ENCODE peak calls at places on chromosomes 1 and 21, in eight cellular contexts. One of them, this sample, is unnamed.

GRCh38 chr1:81505831-81506230 is 294.9 kb upstream of the ADGRL2 start:
- DNase-seq in lower lobe of right lung: no peak
- DNase-seq in PC-3: no peak
- DNase-seq in CD4-positive, alpha-beta T cell: no peak
- DNase-seq in CD8-positive, alpha-beta memory T cell: no peak
- DNase-seq in neuronal stem cell: no peak
- DNase-seq in prostate gland: no peak
- DNase-seq in esophagus muscularis mucosa: no peak
- DNase-seq in this sample: no peak

GRCh38 chr1:174075245-174075692 is 53.1 kb upstream of the RC3H1 start:
- DNase-seq in lower lobe of right lung: no peak
- DNase-seq in PC-3: no peak
- DNase-seq in CD4-positive, alpha-beta T cell: no peak
- DNase-seq in CD8-positive, alpha-beta memory T cell: no peak
- DNase-seq in neuronal stem cell: no peak
- DNase-seq in prostate gland: no peak
- DNase-seq in esophagus muscularis mucosa: no peak
- DNase-seq in this sample: no peak

GRCh38 chr1:210777914-210778313 is 356.0 kb downstream of the KCNH1 start:
- DNase-seq in lower lobe of right lung: no peak
- DNase-seq in PC-3: no peak
- DNase-seq in CD4-positive, alpha-beta T cell: no peak
- DNase-seq in CD8-positive, alpha-beta memory T cell: no peak
- DNase-seq in neuronal stem cell: no peak
- DNase-seq in prostate gland: no peak
- DNase-seq in esophagus muscularis mucosa: no peak
- DNase-seq in this sample: no peak

GRCh38 chr1:62906428-62906886 is 122.5 kb downstream of the ATG4C start:
- DNase-seq in lower lobe of right lung: no peak
- DNase-seq in PC-3: peak
- DNase-seq in CD4-positive, alpha-beta T cell: no peak
- DNase-seq in CD8-positive, alpha-beta memory T cell: no peak
- DNase-seq in neuronal stem cell: peak
- DNase-seq in prostate gland: no peak
- DNase-seq in esophagus muscularis mucosa: no peak
- DNase-seq in this sample: no peak

GRCh38 chr1:40825430-40825778 is 36.8 kb downstream of the CITED4 start:
- DNase-seq in lower lobe of right lung: no peak
- DNase-seq in PC-3: no peak
- DNase-seq in CD4-positive, alpha-beta T cell: no peak
- DNase-seq in CD8-positive, alpha-beta memory T cell: no peak
- DNase-seq in neuronal stem cell: no peak
- DNase-seq in prostate gland: no peak
- DNase-seq in esophagus muscularis mucosa: no peak
- DNase-seq in this sample: no peak

GRCh38 chr1:98949606-98950005 is 55.1 kb downstream of the PLPPR5 start:
- DNase-seq in lower lobe of right lung: no peak
- DNase-seq in PC-3: no peak
- DNase-seq in CD4-positive, alpha-beta T cell: no peak
- DNase-seq in CD8-positive, alpha-beta memory T cell: no peak
- DNase-seq in neuronal stem cell: no peak
- DNase-seq in prostate gland: no peak
- DNase-seq in esophagus muscularis mucosa: no peak
- DNase-seq in this sample: no peak

GRCh38 chr1:98963359-98963758 is 41.3 kb downstream of the PLPPR5 start:
- DNase-seq in lower lobe of right lung: no peak
- DNase-seq in PC-3: no peak
- DNase-seq in CD4-positive, alpha-beta T cell: no peak
- DNase-seq in CD8-positive, alpha-beta memory T cell: no peak
- DNase-seq in neuronal stem cell: no peak
- DNase-seq in prostate gland: no peak
- DNase-seq in esophagus muscularis mucosa: no peak
- DNase-seq in this sample: no peak

GRCh38 chr1:55478742-55479141 is 263.6 kb upstream of the USP24 start:
- DNase-seq in lower lobe of right lung: no peak
- DNase-seq in PC-3: peak
- DNase-seq in CD4-positive, alpha-beta T cell: no peak
- DNase-seq in CD8-positive, alpha-beta memory T cell: no peak
- DNase-seq in neuronal stem cell: no peak
- DNase-seq in prostate gland: no peak
- DNase-seq in esophagus muscularis mucosa: no peak
- DNase-seq in this sample: no peak

GRCh38 chr21:32562426-32562825 is 22.9 kb downstream of the TCP10L start:
- DNase-seq in lower lobe of right lung: no peak
- DNase-seq in PC-3: no peak
- DNase-seq in CD4-positive, alpha-beta T cell: no peak
- DNase-seq in CD8-positive, alpha-beta memory T cell: no peak
- DNase-seq in neuronal stem cell: peak
- DNase-seq in prostate gland: peak
- DNase-seq in esophagus muscularis mucosa: peak
- DNase-seq in this sample: no peak

GRCh38 chr1:40594187-40594531 is 62.7 kb downstream of the ZNF684 start:
- DNase-seq in lower lobe of right lung: no peak
- DNase-seq in PC-3: no peak
- DNase-seq in CD4-positive, alpha-beta T cell: no peak
- DNase-seq in CD8-positive, alpha-beta memory T cell: no peak
- DNase-seq in neuronal stem cell: no peak
- DNase-seq in prostate gland: no peak
- DNase-seq in esophagus muscularis mucosa: no peak
- DNase-seq in this sample: no peak

GRCh38 chr21:38181101-38181500 is 75.7 kb upstream of the KCNJ15 start:
- DNase-seq in lower lobe of right lung: no peak
- DNase-seq in PC-3: no peak
- DNase-seq in CD4-positive, alpha-beta T cell: no peak
- DNase-seq in CD8-positive, alpha-beta memory T cell: no peak
- DNase-seq in neuronal stem cell: no peak
- DNase-seq in prostate gland: no peak
- DNase-seq in esophagus muscularis mucosa: peak
- DNase-seq in this sample: no peak

GRCh38 chr1:111704776-111705175 is 34.4 kb downstream of the INKA2 start:
- DNase-seq in lower lobe of right lung: no peak
- DNase-seq in PC-3: peak
- DNase-seq in CD4-positive, alpha-beta T cell: no peak
- DNase-seq in CD8-positive, alpha-beta memory T cell: no peak
- DNase-seq in neuronal stem cell: no peak
- DNase-seq in prostate gland: no peak
- DNase-seq in esophagus muscularis mucosa: no peak
- DNase-seq in this sample: no peak

GRCh38 chr1:54407957-54408700 is 1.9 kb upstream of the SSBP3 start:
- DNase-seq in lower lobe of right lung: no peak
- DNase-seq in PC-3: peak
- DNase-seq in CD4-positive, alpha-beta T cell: no peak
- DNase-seq in CD8-positive, alpha-beta memory T cell: no peak
- DNase-seq in neuronal stem cell: no peak
- DNase-seq in prostate gland: no peak
- DNase-seq in esophagus muscularis mucosa: no peak
- DNase-seq in this sample: no peak

GRCh38 chr1:4002061-4002521 is 102.0 kb upstream of the C1orf174 start:
- DNase-seq in lower lobe of right lung: no peak
- DNase-seq in PC-3: no peak
- DNase-seq in CD4-positive, alpha-beta T cell: no peak
- DNase-seq in CD8-positive, alpha-beta memory T cell: no peak
- DNase-seq in neuronal stem cell: no peak
- DNase-seq in prostate gland: no peak
- DNase-seq in esophagus muscularis mucosa: no peak
- DNase-seq in this sample: no peak

GRCh38 chr1:10941891-10942541 is 70.4 kb upstream of the TARDBP start:
- DNase-seq in lower lobe of right lung: peak
- DNase-seq in PC-3: peak
- DNase-seq in CD4-positive, alpha-beta T cell: peak
- DNase-seq in CD8-positive, alpha-beta memory T cell: peak
- DNase-seq in neuronal stem cell: peak
- DNase-seq in prostate gland: peak
- DNase-seq in esophagus muscularis mucosa: no peak
- DNase-seq in this sample: no peak

GRCh38 chr1:30786264-30786991 is 28.9 kb upstream of the LAPTM5 start:
- DNase-seq in lower lobe of right lung: peak
- DNase-seq in PC-3: no peak
- DNase-seq in CD4-positive, alpha-beta T cell: no peak
- DNase-seq in CD8-positive, alpha-beta memory T cell: no peak
- DNase-seq in neuronal stem cell: no peak
- DNase-seq in prostate gland: no peak
- DNase-seq in esophagus muscularis mucosa: no peak
- DNase-seq in this sample: no peak

GRCh38 chr1:224920930-224921329 is 8.5 kb upstream of the DNAH14 start:
- DNase-seq in lower lobe of right lung: no peak
- DNase-seq in PC-3: no peak
- DNase-seq in CD4-positive, alpha-beta T cell: no peak
- DNase-seq in CD8-positive, alpha-beta memory T cell: no peak
- DNase-seq in neuronal stem cell: no peak
- DNase-seq in prostate gland: no peak
- DNase-seq in esophagus muscularis mucosa: no peak
- DNase-seq in this sample: no peak

GRCh38 chr1:212640223-212640885 is 31.8 kb downstream of the ATF3 start:
- DNase-seq in lower lobe of right lung: no peak
- DNase-seq in PC-3: no peak
- DNase-seq in CD4-positive, alpha-beta T cell: no peak
- DNase-seq in CD8-positive, alpha-beta memory T cell: no peak
- DNase-seq in neuronal stem cell: no peak
- DNase-seq in prostate gland: no peak
- DNase-seq in esophagus muscularis mucosa: no peak
- DNase-seq in this sample: no peak

GRCh38 chr1:8684590-8684989 is 132.8 kb downstream of the RERE start:
- DNase-seq in lower lobe of right lung: no peak
- DNase-seq in PC-3: no peak
- DNase-seq in CD4-positive, alpha-beta T cell: no peak
- DNase-seq in CD8-positive, alpha-beta memory T cell: no peak
- DNase-seq in neuronal stem cell: no peak
- DNase-seq in prostate gland: no peak
- DNase-seq in esophagus muscularis mucosa: no peak
- DNase-seq in this sample: no peak

GRCh38 chr1:56360021-56360420 is 219.3 kb downstream of the PLPP3 start:
- DNase-seq in lower lobe of right lung: no peak
- DNase-seq in PC-3: no peak
- DNase-seq in CD4-positive, alpha-beta T cell: no peak
- DNase-seq in CD8-positive, alpha-beta memory T cell: no peak
- DNase-seq in neuronal stem cell: no peak
- DNase-seq in prostate gland: no peak
- DNase-seq in esophagus muscularis mucosa: no peak
- DNase-seq in this sample: no peak

GRCh38 chr21:44918581-44919033 is 2.1 kb downstream of the ITGB2 start:
- DNase-seq in lower lobe of right lung: peak
- DNase-seq in PC-3: no peak
- DNase-seq in CD4-positive, alpha-beta T cell: no peak
- DNase-seq in CD8-positive, alpha-beta memory T cell: no peak
- DNase-seq in neuronal stem cell: no peak
- DNase-seq in prostate gland: no peak
- DNase-seq in esophagus muscularis mucosa: no peak
- DNase-seq in this sample: no peak

GRCh38 chr21:44919111-44919912 is 1.4 kb downstream of the ITGB2 start:
- DNase-seq in lower lobe of right lung: peak
- DNase-seq in PC-3: no peak
- DNase-seq in CD4-positive, alpha-beta T cell: no peak
- DNase-seq in CD8-positive, alpha-beta memory T cell: no peak
- DNase-seq in neuronal stem cell: no peak
- DNase-seq in prostate gland: no peak
- DNase-seq in esophagus muscularis mucosa: no peak
- DNase-seq in this sample: no peak

GRCh38 chr21:44921928-44922327 is 1.2 kb upstream of the ITGB2 start:
- DNase-seq in lower lobe of right lung: no peak
- DNase-seq in PC-3: no peak
- DNase-seq in CD4-positive, alpha-beta T cell: no peak
- DNase-seq in CD8-positive, alpha-beta memory T cell: no peak
- DNase-seq in neuronal stem cell: no peak
- DNase-seq in prostate gland: no peak
- DNase-seq in esophagus muscularis mucosa: no peak
- DNase-seq in this sample: no peak

GRCh38 chr21:44919913-44920693 is 596 bp downstream of the ITGB2 start:
- DNase-seq in lower lobe of right lung: peak
- DNase-seq in PC-3: no peak
- DNase-seq in CD4-positive, alpha-beta T cell: no peak
- DNase-seq in CD8-positive, alpha-beta memory T cell: no peak
- DNase-seq in neuronal stem cell: no peak
- DNase-seq in prostate gland: no peak
- DNase-seq in esophagus muscularis mucosa: no peak
- DNase-seq in this sample: no peak

GRCh38 chr21:44920694-44921604 is at the start of gene ITGB2:
- DNase-seq in lower lobe of right lung: peak
- DNase-seq in PC-3: no peak
- DNase-seq in CD4-positive, alpha-beta T cell: peak
- DNase-seq in CD8-positive, alpha-beta memory T cell: peak
- DNase-seq in neuronal stem cell: no peak
- DNase-seq in prostate gland: no peak
- DNase-seq in esophagus muscularis mucosa: no peak
- DNase-seq in this sample: no peak
- H3K27ac ChIP-seq in lower lobe of right lung: peak
- H3K27ac ChIP-seq in PC-3: no peak
- H3K27ac ChIP-seq in CD4-positive, alpha-beta T cell: peak
- H3K27ac ChIP-seq in CD8-positive, alpha-beta memory T cell: peak
- H3K27ac ChIP-seq in neuronal stem cell: no peak
- H3K27ac ChIP-seq in prostate gland: no peak
- H3K27ac ChIP-seq in esophagus muscularis mucosa: no peak
- H3K27ac ChIP-seq in this sample: no peak

GRCh38 chr1:53198241-53198651 is 1.6 kb downstream of the CPT2 start:
- DNase-seq in lower lobe of right lung: no peak
- DNase-seq in PC-3: no peak
- DNase-seq in CD4-positive, alpha-beta T cell: no peak
- DNase-seq in CD8-positive, alpha-beta memory T cell: no peak
- DNase-seq in neuronal stem cell: no peak
- DNase-seq in prostate gland: no peak
- DNase-seq in esophagus muscularis mucosa: no peak
- DNase-seq in this sample: no peak
- H3K27ac ChIP-seq in lower lobe of right lung: peak
- H3K27ac ChIP-seq in PC-3: no peak
- H3K27ac ChIP-seq in CD4-positive, alpha-beta T cell: peak
- H3K27ac ChIP-seq in CD8-positive, alpha-beta memory T cell: peak
- H3K27ac ChIP-seq in neuronal stem cell: no peak
- H3K27ac ChIP-seq in prostate gland: no peak
- H3K27ac ChIP-seq in esophagus muscularis mucosa: peak
- H3K27ac ChIP-seq in this sample: no peak

DNA sequence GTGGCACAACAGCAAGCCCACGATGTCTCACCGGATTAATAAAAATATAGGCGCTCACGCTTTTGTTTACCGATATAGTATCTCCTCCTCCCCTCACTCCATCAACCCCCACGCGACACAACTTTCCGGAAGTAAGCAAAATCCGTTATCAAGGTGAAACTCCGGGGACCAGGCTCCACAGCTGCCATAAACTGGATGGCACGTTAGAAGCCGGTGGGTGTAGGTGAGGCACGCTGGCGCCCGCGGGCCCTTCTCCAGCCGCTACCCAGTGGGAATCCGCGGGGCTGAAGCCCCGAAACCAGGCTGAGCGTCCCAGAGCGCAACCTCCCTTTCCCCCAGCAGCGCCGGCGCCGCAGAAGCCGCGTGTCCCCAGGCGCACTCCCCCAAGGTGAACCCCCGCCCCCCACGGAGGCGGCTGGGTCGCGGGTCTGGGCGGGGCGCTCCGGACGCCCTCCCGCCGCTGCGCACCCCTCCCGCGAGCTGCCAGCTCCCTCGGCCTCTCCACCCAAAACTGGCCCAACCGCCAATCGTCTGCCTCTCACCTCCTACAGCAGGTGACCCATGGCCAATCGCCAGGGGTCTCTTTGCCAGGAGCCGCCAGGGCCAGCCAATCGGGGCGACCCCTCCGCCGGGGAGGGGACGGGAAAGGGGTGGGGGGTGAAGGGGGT is 112.4 kb downstream of the OSBPL9 start:
- DNase-seq in lower lobe of right lung: peak
- DNase-seq in PC-3: no peak
- DNase-seq in CD4-positive, alpha-beta T cell: peak
- DNase-seq in CD8-positive, alpha-beta memory T cell: peak
- DNase-seq in neuronal stem cell: peak
- DNase-seq in prostate gland: peak
- DNase-seq in esophagus muscularis mucosa: no peak
- DNase-seq in this sample: peak
- H3K27ac ChIP-seq in lower lobe of right lung: peak
- H3K27ac ChIP-seq in PC-3: no peak
- H3K27ac ChIP-seq in CD4-positive, alpha-beta T cell: peak
- H3K27ac ChIP-seq in CD8-positive, alpha-beta memory T cell: peak
- H3K27ac ChIP-seq in neuronal stem cell: no peak
- H3K27ac ChIP-seq in prostate gland: peak
- H3K27ac ChIP-seq in esophagus muscularis mucosa: peak
- H3K27ac ChIP-seq in this sample: no peak

GRCh38 chr1:170562644-170563338 is 30.8 kb downstream of the GORAB start:
- DNase-seq in lower lobe of right lung: peak
- DNase-seq in PC-3: peak
- DNase-seq in CD4-positive, alpha-beta T cell: no peak
- DNase-seq in CD8-positive, alpha-beta memory T cell: no peak
- DNase-seq in neuronal stem cell: no peak
- DNase-seq in prostate gland: peak
- DNase-seq in esophagus muscularis mucosa: no peak
- DNase-seq in this sample: no peak
- H3K27ac ChIP-seq in lower lobe of right lung: peak
- H3K27ac ChIP-seq in PC-3: peak
- H3K27ac ChIP-seq in CD4-positive, alpha-beta T cell: no peak
- H3K27ac ChIP-seq in CD8-positive, alpha-beta memory T cell: no peak
- H3K27ac ChIP-seq in neuronal stem cell: no peak
- H3K27ac ChIP-seq in prostate gland: no peak
- H3K27ac ChIP-seq in esophagus muscularis mucosa: peak
- H3K27ac ChIP-seq in this sample: peak